ENCODE peak calls at places on chromosome 1, in seven cellular contexts. One of them, this sample, is unnamed.
A peak's percentile ranks its signal among the peaks of the same experiment; 100 is the strongest.

GRCh38 chr1:202105571-202106339 is 17.0 kb upstream of the GPR37L1 start:
- DNase-seq in stimulated activated CD4-positive, alpha-beta T cell treated with anti-CD3 and anti-CD28 coated beads, Interleukin-15, amount 100 ng/mL, for 24 hours: no peak
- DNase-seq in skeletal muscle cell: no peak
- DNase-seq in iPS-NIHi11: peak; percentile 91
- DNase-seq in T-helper 9 cell: no peak
- DNase-seq in ovary: no peak
- DNase-seq in GM04504: no peak
- DNase-seq in this sample: peak; percentile 68

GRCh38 chr1:205480349-205481278 is 23.9 kb upstream of the CDK18 start:
- DNase-seq in iPS-NIHi11: no peak
- DNase-seq in ovary: no peak
- DNase-seq in GM04504: no peak
- DNase-seq in skeletal muscle cell: no peak
- DNase-seq in T-helper 9 cell: peak; percentile 57
- DNase-seq in stimulated activated CD4-positive, alpha-beta T cell treated with anti-CD3 and anti-CD28 coated beads, Interleukin-15, amount 100 ng/mL, for 24 hours: peak; percentile 73
- DNase-seq in this sample: no peak

GRCh38 chr1:190908691-190909090 is 431.0 kb upstream of the BRINP3 start:
- DNase-seq in skeletal muscle cell: no peak
- DNase-seq in GM04504: no peak
- DNase-seq in ovary: no peak
- DNase-seq in iPS-NIHi11: no peak
- DNase-seq in stimulated activated CD4-positive, alpha-beta T cell treated with anti-CD3 and anti-CD28 coated beads, Interleukin-15, amount 100 ng/mL, for 24 hours: no peak
- DNase-seq in T-helper 9 cell: no peak
- DNase-seq in this sample: no peak

GRCh38 chr1:226532553-226532952 is 16.0 kb upstream of the STUM start:
- DNase-seq in skeletal muscle cell: no peak
- DNase-seq in stimulated activated CD4-positive, alpha-beta T cell treated with anti-CD3 and anti-CD28 coated beads, Interleukin-15, amount 100 ng/mL, for 24 hours: no peak
- DNase-seq in iPS-NIHi11: peak; percentile 38
- DNase-seq in ovary: no peak
- DNase-seq in GM04504: no peak
- DNase-seq in T-helper 9 cell: no peak
- DNase-seq in this sample: no peak

GRCh38 chr1:99652881-99653281 is 7.0 kb downstream of the PALMD start:
- DNase-seq in stimulated activated CD4-positive, alpha-beta T cell treated with anti-CD3 and anti-CD28 coated beads, Interleukin-15, amount 100 ng/mL, for 24 hours: no peak
- DNase-seq in iPS-NIHi11: no peak
- DNase-seq in GM04504: no peak
- DNase-seq in ovary: no peak
- DNase-seq in skeletal muscle cell: no peak
- DNase-seq in T-helper 9 cell: no peak
- DNase-seq in this sample: no peak

GRCh38 chr1:202037706-202038296 is 27.4 kb downstream of the ELF3 start:
- DNase-seq in iPS-NIHi11: no peak
- DNase-seq in ovary: no peak
- DNase-seq in stimulated activated CD4-positive, alpha-beta T cell treated with anti-CD3 and anti-CD28 coated beads, Interleukin-15, amount 100 ng/mL, for 24 hours: no peak
- DNase-seq in GM04504: no peak
- DNase-seq in skeletal muscle cell: no peak
- DNase-seq in T-helper 9 cell: no peak
- DNase-seq in this sample: no peak

GRCh38 chr1:164823486-164824279 is 264.7 kb downstream of the PBX1 start:
- DNase-seq in T-helper 9 cell: no peak
- DNase-seq in skeletal muscle cell: no peak
- DNase-seq in iPS-NIHi11: no peak
- DNase-seq in stimulated activated CD4-positive, alpha-beta T cell treated with anti-CD3 and anti-CD28 coated beads, Interleukin-15, amount 100 ng/mL, for 24 hours: no peak
- DNase-seq in GM04504: no peak
- DNase-seq in ovary: no peak
- DNase-seq in this sample: no peak

GRCh38 chr1:163068716-163069115 is 445 bp upstream of the RGS4 start:
- DNase-seq in GM04504: no peak
- DNase-seq in stimulated activated CD4-positive, alpha-beta T cell treated with anti-CD3 and anti-CD28 coated beads, Interleukin-15, amount 100 ng/mL, for 24 hours: no peak
- DNase-seq in T-helper 9 cell: no peak
- DNase-seq in iPS-NIHi11: no peak
- DNase-seq in skeletal muscle cell: no peak
- DNase-seq in ovary: no peak
- DNase-seq in this sample: peak; percentile 60

GRCh38 chr1:244210884-244211558 is 159.9 kb downstream of the ZBTB18 start:
- DNase-seq in ovary: no peak
- DNase-seq in T-helper 9 cell: no peak
- DNase-seq in GM04504: no peak
- DNase-seq in stimulated activated CD4-positive, alpha-beta T cell treated with anti-CD3 and anti-CD28 coated beads, Interleukin-15, amount 100 ng/mL, for 24 hours: peak; percentile 6
- DNase-seq in skeletal muscle cell: no peak
- DNase-seq in iPS-NIHi11: peak; percentile 83
- DNase-seq in this sample: no peak

GRCh38 chr1:6918286-6918907 is 133.1 kb downstream of the CAMTA1 start:
- DNase-seq in ovary: no peak
- DNase-seq in stimulated activated CD4-positive, alpha-beta T cell treated with anti-CD3 and anti-CD28 coated beads, Interleukin-15, amount 100 ng/mL, for 24 hours: no peak
- DNase-seq in T-helper 9 cell: no peak
- DNase-seq in skeletal muscle cell: no peak
- DNase-seq in GM04504: no peak
- DNase-seq in iPS-NIHi11: no peak
- DNase-seq in this sample: no peak

GRCh38 chr1:201594575-201595245 is 55.8 kb downstream of the NAV1 start:
- DNase-seq in skeletal muscle cell: no peak
- DNase-seq in GM04504: no peak
- DNase-seq in stimulated activated CD4-positive, alpha-beta T cell treated with anti-CD3 and anti-CD28 coated beads, Interleukin-15, amount 100 ng/mL, for 24 hours: no peak
- DNase-seq in ovary: no peak
- DNase-seq in T-helper 9 cell: no peak
- DNase-seq in iPS-NIHi11: peak; percentile 90
- DNase-seq in this sample: no peak

GRCh38 chr1:93670141-93670540 is 11.5 kb downstream of the BCAR3 start:
- DNase-seq in GM04504: peak; percentile 68
- DNase-seq in ovary: peak; percentile 61
- DNase-seq in skeletal muscle cell: peak; percentile 86
- DNase-seq in iPS-NIHi11: no peak
- DNase-seq in T-helper 9 cell: no peak
- DNase-seq in stimulated activated CD4-positive, alpha-beta T cell treated with anti-CD3 and anti-CD28 coated beads, Interleukin-15, amount 100 ng/mL, for 24 hours: no peak
- DNase-seq in this sample: no peak

GRCh38 chr1:160954158-160955104 is at the start of gene ITLN2:
- DNase-seq in skeletal muscle cell: no peak
- DNase-seq in ovary: no peak
- DNase-seq in T-helper 9 cell: peak; percentile 11
- DNase-seq in iPS-NIHi11: peak; percentile 80
- DNase-seq in GM04504: peak; percentile 6
- DNase-seq in stimulated activated CD4-positive, alpha-beta T cell treated with anti-CD3 and anti-CD28 coated beads, Interleukin-15, amount 100 ng/mL, for 24 hours: peak; percentile 62
- DNase-seq in this sample: peak; percentile 35

GRCh38 chr1:203797948-203798347 is 2.5 kb downstream of the ZBED6 start:
- DNase-seq in skeletal muscle cell: no peak
- DNase-seq in stimulated activated CD4-positive, alpha-beta T cell treated with anti-CD3 and anti-CD28 coated beads, Interleukin-15, amount 100 ng/mL, for 24 hours: no peak
- DNase-seq in ovary: no peak
- DNase-seq in GM04504: peak; percentile 23
- DNase-seq in T-helper 9 cell: no peak
- DNase-seq in iPS-NIHi11: no peak
- DNase-seq in this sample: no peak

GRCh38 chr1:43296207-43296606 is 4.6 kb upstream of the TIE1 start:
- DNase-seq in T-helper 9 cell: no peak
- DNase-seq in ovary: no peak
- DNase-seq in skeletal muscle cell: no peak
- DNase-seq in GM04504: no peak
- DNase-seq in iPS-NIHi11: no peak
- DNase-seq in stimulated activated CD4-positive, alpha-beta T cell treated with anti-CD3 and anti-CD28 coated beads, Interleukin-15, amount 100 ng/mL, for 24 hours: no peak
- DNase-seq in this sample: no peak

GRCh38 chr1:5466487-5466886 is 525.7 kb downstream of the NPHP4 start:
- DNase-seq in skeletal muscle cell: no peak
- DNase-seq in ovary: no peak
- DNase-seq in iPS-NIHi11: no peak
- DNase-seq in T-helper 9 cell: no peak
- DNase-seq in stimulated activated CD4-positive, alpha-beta T cell treated with anti-CD3 and anti-CD28 coated beads, Interleukin-15, amount 100 ng/mL, for 24 hours: no peak
- DNase-seq in GM04504: no peak
- DNase-seq in this sample: no peak

GRCh38 chr1:89821322-89822108 is 683 bp downstream of the LRRC8D start:
- DNase-seq in T-helper 9 cell: peak; percentile 47
- DNase-seq in stimulated activated CD4-positive, alpha-beta T cell treated with anti-CD3 and anti-CD28 coated beads, Interleukin-15, amount 100 ng/mL, for 24 hours: peak; percentile 74
- DNase-seq in GM04504: no peak
- DNase-seq in iPS-NIHi11: peak; percentile 78
- DNase-seq in skeletal muscle cell: no peak
- DNase-seq in ovary: peak; percentile 46
- DNase-seq in this sample: peak; percentile 43

GRCh38 chr1:57761628-57762027 is 337.8 kb upstream of the DAB1 start:
- DNase-seq in iPS-NIHi11: no peak
- DNase-seq in ovary: no peak
- DNase-seq in GM04504: no peak
- DNase-seq in stimulated activated CD4-positive, alpha-beta T cell treated with anti-CD3 and anti-CD28 coated beads, Interleukin-15, amount 100 ng/mL, for 24 hours: no peak
- DNase-seq in skeletal muscle cell: no peak
- DNase-seq in T-helper 9 cell: no peak
- DNase-seq in this sample: no peak

GRCh38 chr1:34924759-34925555 is 4.5 kb downstream of the DLGAP3 start:
- DNase-seq in skeletal muscle cell: peak; percentile 4
- DNase-seq in iPS-NIHi11: peak; percentile 90
- DNase-seq in T-helper 9 cell: peak; percentile 39
- DNase-seq in stimulated activated CD4-positive, alpha-beta T cell treated with anti-CD3 and anti-CD28 coated beads, Interleukin-15, amount 100 ng/mL, for 24 hours: peak; percentile 71
- DNase-seq in ovary: peak; percentile 83
- DNase-seq in GM04504: peak; percentile 26
- DNase-seq in this sample: no peak

GRCh38 chr1:178579095-178579494 is 66.2 kb downstream of the TEX35 start:
- DNase-seq in skeletal muscle cell: no peak
- DNase-seq in GM04504: no peak
- DNase-seq in iPS-NIHi11: no peak
- DNase-seq in stimulated activated CD4-positive, alpha-beta T cell treated with anti-CD3 and anti-CD28 coated beads, Interleukin-15, amount 100 ng/mL, for 24 hours: no peak
- DNase-seq in T-helper 9 cell: no peak
- DNase-seq in ovary: no peak
- DNase-seq in this sample: no peak

GRCh38 chr1:207805841-207806421 is 54.1 kb downstream of the CD46 start:
- DNase-seq in GM04504: peak; percentile 96
- DNase-seq in ovary: peak; percentile 60
- DNase-seq in iPS-NIHi11: no peak
- DNase-seq in skeletal muscle cell: peak; percentile 96
- DNase-seq in T-helper 9 cell: no peak
- DNase-seq in stimulated activated CD4-positive, alpha-beta T cell treated with anti-CD3 and anti-CD28 coated beads, Interleukin-15, amount 100 ng/mL, for 24 hours: no peak
- DNase-seq in this sample: no peak

GRCh38 chr1:241639653-241640148 is 468 bp downstream of the CHML start:
- DNase-seq in skeletal muscle cell: no peak
- DNase-seq in T-helper 9 cell: peak; percentile 9
- DNase-seq in iPS-NIHi11: peak; percentile 51
- DNase-seq in ovary: peak; percentile 63
- DNase-seq in GM04504: no peak
- DNase-seq in stimulated activated CD4-positive, alpha-beta T cell treated with anti-CD3 and anti-CD28 coated beads, Interleukin-15, amount 100 ng/mL, for 24 hours: peak; percentile 55
- DNase-seq in this sample: peak; percentile 78

GRCh38 chr1:115153966-115154557 is 64.8 kb upstream of the TSPAN2 start:
- DNase-seq in T-helper 9 cell: no peak
- DNase-seq in stimulated activated CD4-positive, alpha-beta T cell treated with anti-CD3 and anti-CD28 coated beads, Interleukin-15, amount 100 ng/mL, for 24 hours: no peak
- DNase-seq in GM04504: no peak
- DNase-seq in iPS-NIHi11: no peak
- DNase-seq in ovary: no peak
- DNase-seq in skeletal muscle cell: no peak
- DNase-seq in this sample: no peak

GRCh38 chr1:193104496-193104905 is 713 bp downstream of the GLRX2 start:
- DNase-seq in GM04504: no peak
- DNase-seq in skeletal muscle cell: no peak
- DNase-seq in iPS-NIHi11: peak; percentile 58
- DNase-seq in T-helper 9 cell: no peak
- DNase-seq in stimulated activated CD4-positive, alpha-beta T cell treated with anti-CD3 and anti-CD28 coated beads, Interleukin-15, amount 100 ng/mL, for 24 hours: peak; percentile 44
- DNase-seq in ovary: peak; percentile 51
- DNase-seq in this sample: peak; percentile 40

GRCh38 chr1:12114916-12115315 is 51.8 kb downstream of the TNFRSF8 start:
- DNase-seq in iPS-NIHi11: no peak
- DNase-seq in skeletal muscle cell: no peak
- DNase-seq in stimulated activated CD4-positive, alpha-beta T cell treated with anti-CD3 and anti-CD28 coated beads, Interleukin-15, amount 100 ng/mL, for 24 hours: no peak
- DNase-seq in ovary: no peak
- DNase-seq in GM04504: no peak
- DNase-seq in T-helper 9 cell: no peak
- DNase-seq in this sample: no peak

GRCh38 chr1:147641695-147642592 is 28.4 kb downstream of the ACP6 start:
- DNase-seq in skeletal muscle cell: no peak
- DNase-seq in T-helper 9 cell: peak; percentile 35
- DNase-seq in ovary: no peak
- DNase-seq in stimulated activated CD4-positive, alpha-beta T cell treated with anti-CD3 and anti-CD28 coated beads, Interleukin-15, amount 100 ng/mL, for 24 hours: peak; percentile 67
- DNase-seq in GM04504: peak; percentile 17
- DNase-seq in iPS-NIHi11: peak; percentile 67
- DNase-seq in this sample: peak; percentile 67

GRCh38 chr1:206000641-206001339 is 2.4 kb downstream of the RAB7B start:
- DNase-seq in ovary: no peak
- DNase-seq in GM04504: no peak
- DNase-seq in skeletal muscle cell: no peak
- DNase-seq in stimulated activated CD4-positive, alpha-beta T cell treated with anti-CD3 and anti-CD28 coated beads, Interleukin-15, amount 100 ng/mL, for 24 hours: peak; percentile 70
- DNase-seq in iPS-NIHi11: no peak
- DNase-seq in T-helper 9 cell: no peak
- DNase-seq in this sample: no peak

GRCh38 chr1:170967042-170967910 is 31.9 kb downstream of the MROH9 start:
- DNase-seq in ovary: no peak
- DNase-seq in GM04504: no peak
- DNase-seq in skeletal muscle cell: peak; percentile 16
- DNase-seq in T-helper 9 cell: no peak
- DNase-seq in stimulated activated CD4-positive, alpha-beta T cell treated with anti-CD3 and anti-CD28 coated beads, Interleukin-15, amount 100 ng/mL, for 24 hours: no peak
- DNase-seq in iPS-NIHi11: peak; percentile 30
- DNase-seq in this sample: peak; percentile 43

GRCh38 chr1:37629726-37630425 is 4.8 kb downstream of the RSPO1 start:
- DNase-seq in stimulated activated CD4-positive, alpha-beta T cell treated with anti-CD3 and anti-CD28 coated beads, Interleukin-15, amount 100 ng/mL, for 24 hours: no peak
- DNase-seq in iPS-NIHi11: no peak
- DNase-seq in T-helper 9 cell: no peak
- DNase-seq in ovary: no peak
- DNase-seq in GM04504: no peak
- DNase-seq in skeletal muscle cell: no peak
- DNase-seq in this sample: no peak

GRCh38 chr1:182629674-182630073 is 25.5 kb upstream of the RGS16 start:
- DNase-seq in ovary: no peak
- DNase-seq in T-helper 9 cell: peak; percentile 37
- DNase-seq in stimulated activated CD4-positive, alpha-beta T cell treated with anti-CD3 and anti-CD28 coated beads, Interleukin-15, amount 100 ng/mL, for 24 hours: peak; percentile 79
- DNase-seq in iPS-NIHi11: no peak
- DNase-seq in GM04504: no peak
- DNase-seq in skeletal muscle cell: no peak
- DNase-seq in this sample: no peak

GRCh38 chr1:115280073-115280472 is 58.0 kb downstream of the NGF start:
- DNase-seq in skeletal muscle cell: peak; percentile 72
- DNase-seq in iPS-NIHi11: no peak
- DNase-seq in ovary: no peak
- DNase-seq in GM04504: peak; percentile 78
- DNase-seq in T-helper 9 cell: no peak
- DNase-seq in stimulated activated CD4-positive, alpha-beta T cell treated with anti-CD3 and anti-CD28 coated beads, Interleukin-15, amount 100 ng/mL, for 24 hours: peak; percentile 19
- DNase-seq in this sample: no peak

GRCh38 chr1:178955391-178955954 is 70.2 kb upstream of the FAM20B start:
- DNase-seq in ovary: no peak
- DNase-seq in stimulated activated CD4-positive, alpha-beta T cell treated with anti-CD3 and anti-CD28 coated beads, Interleukin-15, amount 100 ng/mL, for 24 hours: no peak
- DNase-seq in iPS-NIHi11: no peak
- DNase-seq in GM04504: no peak
- DNase-seq in skeletal muscle cell: no peak
- DNase-seq in T-helper 9 cell: no peak
- DNase-seq in this sample: no peak